ENCODE peak calls at places on chromosomes 13 and 19, in four cellular contexts. B is dorsolateral prefrontal cortex, S is pancreas, M is hepatocyte. T is an unnamed sample.

GRCh38 chr13:20567881-20568528 is 1.0 kb downstream of the IFT88 start:
- DNase-seq in M (no peak), S (no peak), B (no peak), T (no peak)

GRCh38 chr13:79724348-79725103 is 243.6 kb downstream of the NDFIP2 start:
- DNase-seq in S (no peak), B (no peak), M (peak), T (no peak)

GRCh38 chr13:31827707-31828106 is 88.4 kb downstream of the RXFP2 start:
- DNase-seq in B (no peak), S (no peak), M (no peak), T (no peak)

GRCh38 chr13:27288397-27288796 is 17.8 kb downstream of the RASL11A start:
- DNase-seq in S (no peak), B (no peak), M (no peak), T (no peak)

GRCh38 chr13:99067160-99067985 is 89.5 kb upstream of the DOCK9 start:
- DNase-seq in M (peak), B (no peak), S (no peak), T (peak)

GRCh38 chr19:42197375-42197817 is 20.1 kb downstream of the DEDD2 start:
- DNase-seq in S (no peak), B (no peak), M (peak), T (peak)

GRCh38 chr13:113951246-113951999 is 22.5 kb downstream of the C13orf46 start:
- DNase-seq in S (peak), M (peak), B (no peak), T (peak)

GRCh38 chr19:3471954-3472655 is 8.2 kb downstream of the SMIM24 start:
- DNase-seq in S (peak), M (no peak), B (peak), T (peak)

GRCh38 chr19:55484571-55485438 is at the start of gene NAT14:
- DNase-seq in M (peak), S (peak), B (peak), T (peak)

GRCh38 chr13:73828811-73829210 is 305.4 kb downstream of the KLF12 start:
- DNase-seq in M (no peak), B (no peak), S (no peak), T (no peak)

GRCh38 chr19:46546194-46546896 is 50.7 kb upstream of the PNMA8B start:
- DNase-seq in B (no peak), M (peak), S (peak), T (no peak)

GRCh38 chr19:8210660-8211101 is 1.5 kb downstream of the CERS4 start:
- DNase-seq in S (no peak), B (no peak), M (peak), T (peak)

GRCh38 chr13:21022694-21023325 is 38.6 kb downstream of the LATS2 start:
- DNase-seq in M (no peak), B (no peak), S (no peak), T (no peak)

GRCh38 chr13:75258159-75258782 is 223.7 kb downstream of the TBC1D4 start:
- DNase-seq in M (peak), S (no peak), B (no peak), T (no peak)

GRCh38 chr19:14369399-14370168 is 11.7 kb upstream of the ADGRE5 start:
- DNase-seq in M (no peak), S (no peak), B (no peak), T (no peak)

GRCh38 chr13:94056362-94056990 is 423.0 kb downstream of the DCT start:
- DNase-seq in B (no peak), S (no peak), M (no peak), T (peak)

GRCh38 chr13:110229905-110230563 is 76.9 kb downstream of the COL4A1 start:
- DNase-seq in M (no peak), B (no peak), S (no peak), T (no peak)

GRCh38 chr13:113970810-113971470 is 2.9 kb downstream of the C13orf46 start:
- DNase-seq in M (no peak), B (no peak), S (peak), T (peak)

GRCh38 chr19:45290381-45290931 is 32.2 kb downstream of the CKM start:
- DNase-seq in M (no peak), B (no peak), S (no peak), T (peak)

GRCh38 chr13:50241479-50241878 is 226.2 kb downstream of the KCNRG start:
- DNase-seq in S (no peak), M (no peak), B (no peak), T (no peak)

GRCh38 chr19:17337675-17338439 is 504 bp downstream of the GTPBP3 start:
- DNase-seq in S (no peak), M (no peak), B (peak), T (peak)

GRCh38 chr13:33794576-33794975 is 23.4 kb upstream of the RFC3 start:
- DNase-seq in S (no peak), M (no peak), B (no peak), T (no peak)

GRCh38 chr13:112821340-112822055 is 131.7 kb downstream of the ATP11A start:
- DNase-seq in S (no peak), M (no peak), B (no peak), T (peak)

GRCh38 chr19:44580366-44580895 is 32.9 kb upstream of the IGSF23 start:
- DNase-seq in B (no peak), M (no peak), S (no peak), T (no peak)

GRCh38 chr19:49151339-49152217 is 3.6 kb downstream of the HRC start:
- DNase-seq in M (peak), B (peak), S (peak), T (peak)

GRCh38 chr19:38277969-38278680 is 13.8 kb downstream of the SPINT2 start:
- DNase-seq in M (no peak), S (no peak), B (no peak), T (peak)

GRCh38 chr19:10812902-10813404 is 23.1 kb downstream of the TMED1 start:
- DNase-seq in S (no peak), B (no peak), M (peak), T (peak)

GRCh38 chr19:16441661-16442071 is 30.1 kb downstream of the EPS15L1 start:
- DNase-seq in B (no peak), M (peak), S (no peak), T (no peak)

GRCh38 chr19:18523841-18524240 is 2.0 kb upstream of the ELL start:
- DNase-seq in S (no peak), B (no peak), M (no peak), T (no peak)

GRCh38 chr13:98343461-98343860 is 166.4 kb upstream of the RNF113B start:
- DNase-seq in M (no peak), S (no peak), B (no peak), T (no peak)

GRCh38 chr13:44088409-44088808 is 208.7 kb downstream of the LACC1 start:
- DNase-seq in M (no peak), B (no peak), S (no peak), T (no peak)

GRCh38 chr13:111658150-111659100 is 338.0 kb downstream of the TEX29 start:
- DNase-seq in M (peak), B (no peak), S (no peak), T (no peak)

GRCh38 chr19:12035220-12036172 is at the start of gene ZNF433:
- DNase-seq in B (peak), M (peak), S (peak), T (peak)

GRCh38 chr19:55287361-55288079 is 3.7 kb downstream of the BRSK1 start:
- DNase-seq in M (no peak), B (no peak), S (no peak), T (no peak)

GRCh38 chr19:33418461-33418860 is 45.0 kb downstream of the CEBPG start:
- DNase-seq in S (no peak), B (no peak), M (no peak), T (peak)

GRCh38 chr19:33414667-33415605 is 41.4 kb downstream of the CEBPG start:
- DNase-seq in B (no peak), M (no peak), S (no peak), T (peak)

GRCh38 chr19:33413868-33414666 is 40.6 kb downstream of the CEBPG start:
- DNase-seq in B (no peak), S (no peak), M (no peak), T (peak)

GRCh38 chr19:33417751-33418150 is 44.2 kb downstream of the CEBPG start:
- DNase-seq in M (no peak), B (no peak), S (no peak), T (peak)

GRCh38 chr19:33416307-33417215 is 43.1 kb downstream of the CEBPG start:
- DNase-seq in M (peak), S (no peak), B (peak), T (peak)
- TF ChIP-seq CTCF in M (peak), S (no peak), B (peak), T (peak)

DNA sequence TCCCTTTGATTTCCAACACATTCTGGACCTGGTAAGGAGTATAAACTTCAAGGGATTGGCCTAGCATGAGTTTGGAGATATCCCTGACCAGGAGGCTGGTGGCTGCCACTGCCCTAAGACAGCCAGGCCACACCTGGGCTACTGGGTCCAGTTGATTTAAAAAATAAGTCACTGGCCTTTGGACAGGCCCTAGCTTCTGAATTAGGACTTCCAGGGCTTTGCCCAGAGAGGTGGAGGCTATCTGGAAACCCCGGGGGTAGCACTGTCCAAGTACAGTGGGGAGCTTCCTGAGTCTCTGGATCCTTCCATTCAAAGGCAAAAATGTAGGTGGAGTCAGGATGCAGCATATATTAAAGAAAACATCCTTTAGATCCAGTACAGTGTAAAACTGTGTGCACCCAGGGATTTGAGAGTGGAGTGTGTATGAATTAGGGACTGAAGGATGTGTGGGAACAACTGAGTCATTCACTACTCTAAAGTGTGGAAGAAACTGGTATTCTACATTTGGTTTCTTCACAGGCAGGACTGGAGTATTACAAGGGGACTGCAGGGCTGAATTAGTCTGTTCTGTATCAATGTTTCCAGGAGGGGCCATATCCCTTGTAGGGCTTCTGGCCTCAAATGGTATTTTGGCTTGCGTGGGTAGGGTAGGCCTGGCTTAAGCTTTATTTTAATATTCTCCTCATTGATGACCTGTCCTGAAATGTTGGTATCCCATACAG is 14.8 kb upstream of the FCGBP start:
- DNase-seq in B (no peak), S (no peak), M (no peak), T (no peak)
- H3K27ac ChIP-seq in B (no peak), S (no peak), M (no peak), T (no peak)

GRCh38 chr19:43576479-43576878 is 878 bp downstream of the PINLYP start:
- DNase-seq in S (no peak), B (no peak), M (no peak), T (peak)

GRCh38 chr19:43575156-43575950 is at the start of the genes PINLYP and XRCC1:
- DNase-seq in B (peak), M (peak), S (peak), T (peak)

GRCh38 chr19:43574424-43575155 is 737 bp downstream of the XRCC1 start:
- DNase-seq in B (no peak), M (no peak), S (peak), T (peak)

GRCh38 chr19:43578787-43579186 is 3.2 kb downstream of the PINLYP start:
- DNase-seq in M (no peak), B (no peak), S (no peak), T (peak)

DNA sequence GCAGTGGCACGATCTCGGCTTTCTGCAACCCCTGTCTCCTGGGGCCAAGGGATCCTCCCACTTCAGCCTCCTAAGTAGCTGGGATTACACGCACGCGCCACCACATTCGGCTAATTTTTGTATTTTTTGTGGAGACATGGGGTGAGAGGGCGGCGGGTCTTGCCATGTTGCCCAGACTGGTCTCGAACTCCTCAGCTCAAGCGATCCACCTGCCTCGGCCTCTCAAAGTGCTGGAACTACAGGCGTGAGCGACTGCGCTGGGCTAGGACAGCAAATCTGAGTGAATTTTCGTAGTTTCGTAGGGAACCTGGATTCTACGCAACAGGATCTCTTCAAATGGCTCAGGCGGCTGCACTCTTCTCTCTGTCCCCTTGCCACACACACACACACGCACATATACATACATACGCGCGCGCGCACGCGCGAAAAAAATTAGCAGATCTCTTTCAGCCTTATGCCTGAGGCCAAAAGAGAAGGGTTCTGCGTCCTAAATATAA is 402 bp downstream of the PINLYP start:
- DNase-seq in B (no peak), M (no peak), S (no peak), T (peak)
- H3K4me3 ChIP-seq in B (peak), M (peak), S (no peak), T (peak)

DNA sequence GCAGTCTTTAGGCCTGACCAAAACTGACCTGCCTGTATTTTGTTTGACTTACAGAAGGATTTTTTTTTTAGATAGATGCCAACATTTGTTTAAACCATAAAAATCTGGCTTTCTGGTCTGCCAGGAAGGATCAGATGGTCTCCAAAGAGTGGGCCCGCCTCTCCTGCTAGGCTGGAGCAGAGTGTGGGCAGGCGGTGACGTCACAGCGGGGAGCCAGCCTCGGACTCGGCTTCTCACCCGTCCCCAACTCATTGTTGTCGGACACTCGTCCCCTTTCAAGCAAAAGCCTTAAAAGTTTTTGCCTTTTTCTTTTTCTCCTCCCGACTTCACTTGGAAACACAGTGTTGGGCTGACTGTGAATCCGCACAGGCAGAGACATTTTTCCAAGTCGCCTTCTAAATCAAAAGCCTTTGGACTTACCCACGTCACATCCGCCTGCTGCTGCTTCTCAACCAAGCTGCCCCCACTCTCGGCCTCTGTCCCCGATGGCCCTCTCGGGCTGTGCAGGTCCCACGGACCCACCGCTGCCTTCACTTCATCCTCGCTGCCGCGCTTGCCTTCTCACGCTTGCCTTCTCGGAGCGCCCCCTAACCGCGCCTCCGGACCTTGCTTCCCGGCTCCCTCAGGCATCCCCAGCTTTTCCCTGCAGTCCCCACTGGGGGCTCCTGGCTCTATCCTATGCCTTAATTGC is 4.1 kb upstream of the ZNF135 start:
- DNase-seq in B (peak), M (no peak), S (no peak), T (peak)
- TF ChIP-seq CTCF in B (peak), M (no peak), S (no peak), T (peak)

DNA sequence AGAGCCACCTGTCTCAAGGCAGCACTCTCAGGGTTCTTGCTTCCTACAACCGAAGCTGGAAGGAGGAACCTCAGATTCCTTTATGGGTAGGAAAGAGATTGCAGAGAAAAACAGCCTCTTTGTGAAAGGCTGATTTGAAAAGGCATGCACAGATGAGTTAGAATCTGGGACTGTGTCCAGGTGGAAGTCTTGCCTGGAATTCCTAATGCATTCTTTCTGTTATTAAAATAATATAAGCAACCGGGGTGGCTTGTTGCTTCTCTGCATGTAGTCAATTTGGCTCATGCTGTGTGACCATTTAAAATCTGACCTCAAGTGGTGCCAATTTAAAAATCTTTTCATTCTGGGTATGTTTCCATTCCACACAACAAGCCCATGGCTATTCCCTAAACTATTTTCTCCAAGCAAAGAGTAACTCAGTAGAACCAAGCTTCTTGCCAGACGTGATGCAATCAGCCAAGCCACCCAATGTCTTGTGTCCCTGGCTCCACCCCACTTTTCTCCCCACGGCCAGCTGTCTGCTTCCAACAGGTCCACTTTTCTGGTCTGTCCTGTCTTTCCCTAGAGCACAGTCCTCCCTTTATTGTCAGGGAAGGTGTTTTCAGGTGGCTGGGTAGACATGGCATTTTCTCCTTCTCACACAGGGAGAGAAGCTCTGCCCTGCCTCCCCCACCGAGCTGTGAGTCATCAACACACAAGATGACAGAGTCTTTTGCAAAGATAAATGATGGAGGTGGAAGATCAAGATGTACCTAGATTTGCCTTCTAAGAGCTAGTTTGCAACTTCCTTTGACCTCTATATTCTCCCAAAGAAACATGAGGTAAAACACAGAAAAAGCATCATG is 394.3 kb downstream of the FOXO1 start:
- DNase-seq in S (peak), B (no peak), M (peak), T (peak)
- H3K27ac ChIP-seq in S (peak), B (peak), M (peak), T (peak)

T was measured in osteoblast.